ENCODE peak calls at places on chromosome 19, in nine cellular contexts. H is dorsolateral prefrontal cortex; N is GM12865; Q is psoas muscle; P is RWPE1; B is CD4-positive, alpha-beta T cell; V is PC-3; E is mammary epithelial cell; I is tibial artery. G is an unnamed sample.

GRCh38 chr19:50768289-50768688 is 2.0 kb upstream of the GPR32 start:
- DNase-seq in H (no peak), N (no peak), Q (no peak), P (no peak), B (no peak), V (no peak), E (no peak), I (no peak), G (no peak)

GRCh38 chr19:40718774-40719391 is 2.0 kb downstream of the ITPKC start:
- DNase-seq in H (no peak), N (peak), Q (peak), P (peak), B (no peak), V (peak), E (peak), I (peak), G (no peak)

GRCh38 chr19:18419195-18419698 is at the start of gene SSBP4:
- DNase-seq in H (peak), N (peak), Q (peak), P (peak), B (peak), V (peak), E (peak), I (peak), G (peak)

GRCh38 chr19:54668353-54668752 is 5.6 kb downstream of the LILRB4 start:
- DNase-seq in H (no peak), N (no peak), Q (no peak), P (no peak), B (no peak), V (no peak), E (no peak), I (no peak), G (no peak)

GRCh38 chr19:2186071-2186846 is 22.5 kb downstream of the DOT1L start:
- DNase-seq in H (peak), N (no peak), Q (peak), P (no peak), B (no peak), V (no peak), E (no peak), I (peak), G (no peak)

GRCh38 chr19:9052894-9053293 is 34.0 kb upstream of the OR1M1 start:
- DNase-seq in H (no peak), N (no peak), Q (no peak), P (no peak), B (no peak), V (no peak), E (no peak), I (no peak), G (no peak)

GRCh38 chr19:46416077-46416709 is 2.8 kb upstream of the CCDC8 start:
- DNase-seq in H (peak), N (no peak), Q (peak), P (peak), B (no peak), V (peak), E (peak), I (peak), G (no peak)

GRCh38 chr19:5972355-5972731 is 5.6 kb downstream of the RANBP3 start:
- DNase-seq in H (no peak), N (no peak), Q (no peak), P (no peak), B (no peak), V (no peak), E (no peak), I (no peak), G (no peak)

GRCh38 chr19:45104658-45105384 is 11.8 kb downstream of the PPP1R37 start:
- DNase-seq in H (no peak), N (peak), Q (no peak), P (no peak), B (no peak), V (no peak), E (peak), I (no peak), G (no peak)

GRCh38 chr19:45469835-45470146 is 2.0 kb downstream of the FOSB start:
- DNase-seq in H (peak), N (peak), Q (no peak), P (peak), B (no peak), V (no peak), E (no peak), I (peak), G (no peak)

GRCh38 chr19:47275866-47276461 is 1.3 kb downstream of the INAFM1 start:
- DNase-seq in H (no peak), N (no peak), Q (peak), P (no peak), B (no peak), V (no peak), E (no peak), I (peak), G (no peak)

GRCh38 chr19:11159598-11160001 is 4.0 kb upstream of the SPC24 start:
- DNase-seq in H (no peak), N (no peak), Q (peak), P (no peak), B (no peak), V (no peak), E (no peak), I (no peak), G (no peak)

GRCh38 chr19:31350693-31351211 is 1.5 kb upstream of the TSHZ3 start:
- DNase-seq in H (no peak), N (no peak), Q (peak), P (no peak), B (no peak), V (peak), E (peak), I (peak), G (no peak)

GRCh38 chr19:46361915-46362314 is 15.0 kb downstream of the PPP5C start:
- DNase-seq in H (no peak), N (no peak), Q (no peak), P (no peak), B (no peak), V (no peak), E (no peak), I (no peak), G (no peak)

GRCh38 chr19:32519023-32519422 is 62.0 kb upstream of the PDCD5 start:
- DNase-seq in H (no peak), N (peak), Q (no peak), P (no peak), B (no peak), V (no peak), E (no peak), I (no peak), G (no peak)

GRCh38 chr19:14477417-14478112 is 2.4 kb upstream of the PTGER1 start:
- DNase-seq in H (no peak), N (no peak), Q (no peak), P (no peak), B (no peak), V (no peak), E (no peak), I (no peak), G (no peak)

GRCh38 chr19:55046975-55047622 is 9.0 kb upstream of the GP6 start:
- DNase-seq in H (no peak), N (no peak), Q (no peak), P (no peak), B (no peak), V (no peak), E (no peak), I (no peak), G (no peak)

GRCh38 chr19:10187315-10187714 is 7.4 kb downstream of the DNMT1 start:
- DNase-seq in H (no peak), N (no peak), Q (no peak), P (no peak), B (no peak), V (no peak), E (no peak), I (no peak), G (no peak)

GRCh38 chr19:19134687-19135158 is 3.6 kb downstream of the TMEM161A start:
- DNase-seq in H (no peak), N (peak), Q (peak), P (no peak), B (no peak), V (no peak), E (no peak), I (no peak), G (peak)

GRCh38 chr19:23415561-23416191 is 20.4 kb upstream of the ZNF91 start:
- DNase-seq in H (no peak), N (no peak), Q (peak), P (peak), B (no peak), V (no peak), E (peak), I (no peak), G (no peak)

GRCh38 chr19:4052114-4052992 is 14.3 kb downstream of the ZBTB7A start:
- DNase-seq in H (no peak), N (no peak), Q (no peak), P (peak), B (no peak), V (peak), E (peak), I (peak), G (no peak)

GRCh38 chr19:17097593-17098126 is 22.1 kb downstream of the MYO9B start:
- DNase-seq in H (no peak), N (no peak), Q (no peak), P (no peak), B (no peak), V (peak), E (no peak), I (no peak), G (no peak)

GRCh38 chr19:38656171-38656981 is 8.9 kb downstream of the ACTN4 start:
- DNase-seq in H (peak), N (no peak), Q (no peak), P (no peak), B (no peak), V (peak), E (peak), I (no peak), G (no peak)

GRCh38 chr19:56765107-56765506 is 75.4 kb downstream of the PEG3 start:
- DNase-seq in H (peak), N (no peak), Q (peak), P (no peak), B (no peak), V (no peak), E (no peak), I (peak), G (peak)

GRCh38 chr19:872266-872951 is 12.9 kb downstream of the CFD start:
- DNase-seq in H (no peak), N (peak), Q (peak), P (peak), B (peak), V (peak), E (peak), I (no peak), G (peak)

GRCh38 chr19:18954094-18954493 is 13.1 kb upstream of the HOMER3 start:
- DNase-seq in H (no peak), N (no peak), Q (no peak), P (no peak), B (no peak), V (no peak), E (no peak), I (no peak), G (no peak)

GRCh38 chr19:47760632-47760999 is 15.3 kb downstream of the NOP53 start:
- DNase-seq in H (no peak), N (no peak), Q (no peak), P (no peak), B (no peak), V (no peak), E (no peak), I (no peak), G (no peak)

GRCh38 chr19:45852145-45852750 is 10.7 kb downstream of the SYMPK start:
- DNase-seq in H (no peak), N (no peak), Q (peak), P (peak), B (no peak), V (peak), E (no peak), I (no peak), G (no peak)

GRCh38 chr19:18675779-18676178 is 7.7 kb upstream of the CRTC1 start:
- DNase-seq in H (no peak), N (peak), Q (no peak), P (no peak), B (no peak), V (peak), E (no peak), I (no peak), G (no peak)

GRCh38 chr19:2335848-2336247 is 7.4 kb downstream of the SPPL2B start:
- DNase-seq in H (no peak), N (no peak), Q (no peak), P (no peak), B (no peak), V (no peak), E (no peak), I (no peak), G (no peak)

GRCh38 chr19:47681388-47681787 is 31.8 kb upstream of the EHD2 start:
- DNase-seq in H (no peak), N (no peak), Q (no peak), P (no peak), B (no peak), V (no peak), E (no peak), I (no peak), G (no peak)

GRCh38 chr19:388691-389090 is 20.3 kb downstream of the C2CD4C start:
- DNase-seq in H (no peak), N (no peak), Q (no peak), P (no peak), B (no peak), V (no peak), E (no peak), I (no peak), G (no peak)

DNA sequence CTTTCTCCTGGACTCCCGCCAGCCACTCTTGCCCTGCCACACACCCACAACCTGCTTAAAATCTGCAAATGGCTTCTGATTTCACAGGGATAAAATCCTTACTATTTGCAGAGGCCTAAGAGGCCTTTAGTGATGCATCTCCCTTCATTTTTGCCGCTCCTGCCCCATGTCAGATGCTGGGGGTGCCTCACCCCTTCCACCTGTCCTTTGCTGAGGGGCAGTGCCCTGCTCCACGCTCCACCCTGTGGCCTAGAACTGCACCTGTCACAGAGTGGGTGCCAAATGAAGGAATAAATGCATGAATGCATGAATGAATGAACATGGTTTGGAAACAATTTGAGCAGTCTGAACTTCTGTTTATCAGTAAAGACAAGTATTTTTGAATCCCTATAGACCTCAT is 34.1 kb upstream of the UQCRFS1 start:
- DNase-seq in H (no peak), N (no peak), Q (no peak), P (no peak), B (no peak), V (no peak), E (no peak), I (no peak), G (no peak)
- TF ChIP-seq CTCF in H (no peak), N (no peak), Q (no peak), P (no peak), B (no peak), V (no peak), E (no peak), I (no peak), G (no peak)

DNA sequence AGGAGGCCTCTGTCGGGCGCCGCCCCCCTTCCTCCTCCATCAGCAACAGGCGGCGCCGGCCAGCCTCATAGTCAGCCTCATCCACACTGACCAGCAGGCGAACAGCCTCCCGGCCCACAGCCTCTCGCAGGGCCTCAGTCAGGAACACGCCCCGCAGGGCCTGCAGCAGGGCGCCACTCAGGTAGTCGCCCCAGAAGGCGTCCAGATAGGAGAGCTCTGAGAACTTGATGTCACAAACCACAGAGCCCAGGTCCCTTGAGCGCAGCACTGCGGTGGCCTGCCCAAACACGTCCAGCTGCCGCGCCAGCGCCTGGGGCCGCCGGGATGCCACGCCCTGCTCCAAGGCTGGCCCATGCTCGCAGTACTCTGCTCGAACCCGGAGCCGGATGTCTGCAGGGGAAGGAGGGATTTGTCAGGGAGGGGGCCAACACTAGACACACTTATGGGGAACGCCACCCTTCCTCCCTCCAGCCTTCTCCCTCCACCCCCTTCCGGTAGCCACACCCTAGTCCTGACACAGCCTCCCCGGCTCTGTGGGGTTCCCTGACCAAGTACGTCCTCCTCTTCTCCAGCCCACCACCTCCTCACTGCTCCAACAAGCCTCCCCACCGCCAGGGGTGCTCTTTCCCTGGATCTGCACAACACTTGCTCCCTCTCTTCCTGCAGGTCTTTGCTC is 17.9 kb downstream of the DEDD2 start:
- DNase-seq in H (no peak), N (peak), Q (peak), P (peak), B (peak), V (no peak), E (peak), I (no peak), G (peak)
- TF ChIP-seq CTCF in H (no peak), N (peak), Q (no peak), P (peak), B (peak), V (no peak), E (peak), I (no peak), G (no peak)

GRCh38 chr19:7869910-7870511 is 4.2 kb downstream of the PRR36 start:
- DNase-seq in H (no peak), N (peak), Q (peak), P (peak), B (peak), V (peak), E (peak), I (no peak), G (no peak)

GRCh38 chr19:7867092-7867844 is 6.9 kb downstream of the PRR36 start:
- DNase-seq in H (no peak), N (no peak), Q (peak), P (no peak), B (no peak), V (no peak), E (no peak), I (no peak), G (no peak)

GRCh38 chr19:7868326-7868670 is 5.9 kb downstream of the PRR36 start:
- DNase-seq in H (no peak), N (no peak), Q (peak), P (no peak), B (no peak), V (peak), E (no peak), I (no peak), G (no peak)

GRCh38 chr19:7869453-7869909 is 4.7 kb downstream of the PRR36 start:
- DNase-seq in H (peak), N (peak), Q (peak), P (peak), B (peak), V (peak), E (peak), I (no peak), G (peak)

GRCh38 chr19:7868671-7869452 is 5.3 kb downstream of the PRR36 start:
- DNase-seq in H (peak), N (peak), Q (peak), P (peak), B (peak), V (peak), E (peak), I (peak), G (peak)
- TF ChIP-seq CTCF in H (peak), N (peak), Q (peak), P (peak), B (peak), V (peak), E (peak), I (peak), G (peak)

GRCh38 chr19:49338023-49338677 is 2.9 kb downstream of the CD37 start:
- DNase-seq in H (no peak), N (no peak), Q (no peak), P (no peak), B (no peak), V (no peak), E (no peak), I (peak), G (peak)

GRCh38 chr19:49339364-49340068 is 4.3 kb downstream of the CD37 start:
- DNase-seq in H (peak), N (peak), Q (peak), P (peak), B (no peak), V (peak), E (peak), I (peak), G (peak)

GRCh38 chr19:49340069-49340864 is 5.1 kb downstream of the CD37 start:
- DNase-seq in H (no peak), N (peak), Q (peak), P (peak), B (no peak), V (no peak), E (no peak), I (peak), G (peak)

GRCh38 chr19:49337267-49338022 is 2.2 kb downstream of the CD37 start:
- DNase-seq in H (no peak), N (no peak), Q (no peak), P (no peak), B (no peak), V (no peak), E (no peak), I (no peak), G (no peak)

DNA sequence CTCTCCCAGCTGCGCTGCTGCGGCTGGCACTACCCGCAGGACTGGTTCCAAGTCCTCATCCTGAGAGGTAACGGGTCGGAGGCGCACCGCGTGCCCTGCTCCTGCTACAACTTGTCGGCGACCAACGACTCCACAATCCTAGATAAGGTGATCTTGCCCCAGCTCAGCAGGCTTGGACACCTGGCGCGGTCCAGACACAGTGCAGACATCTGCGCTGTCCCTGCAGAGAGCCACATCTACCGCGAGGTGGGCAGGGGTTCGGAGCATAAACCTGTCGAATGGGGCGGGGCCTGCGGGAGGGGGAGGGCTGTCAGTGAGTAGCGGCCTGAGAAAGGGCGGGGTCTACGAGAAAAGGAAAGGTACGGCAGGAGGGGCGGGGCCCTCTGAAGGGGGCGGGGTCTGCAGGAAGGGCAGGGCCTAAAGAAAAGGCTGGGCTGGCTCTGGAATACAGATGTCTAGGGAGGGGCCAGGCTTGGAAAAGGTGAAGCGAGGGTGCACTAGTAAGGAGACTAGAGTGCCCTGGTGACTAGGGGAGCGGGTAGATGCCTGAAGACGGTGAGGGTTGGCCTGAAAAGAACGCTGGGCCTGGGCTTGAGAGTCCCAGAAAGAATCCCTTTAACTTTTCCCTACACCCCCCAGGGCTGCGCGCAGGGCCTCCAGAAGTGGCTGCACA is 3.6 kb downstream of the CD37 start:
- DNase-seq in H (no peak), N (peak), Q (peak), P (peak), B (no peak), V (peak), E (peak), I (peak), G (peak)
- TF ChIP-seq CTCF in H (no peak), N (no peak), Q (no peak), P (no peak), B (no peak), V (no peak), E (peak), I (no peak), G (no peak)

G was measured in activated B cell treated with CpG ODN at 0.5 μM for 24 hours.